ENCODE peak calls at places on chromosomes 12 and 14, in five cellular contexts. One of them, this sample, is unnamed. For H3K9me3 and H3K4me1, the result is how much of the 10 kb centered on the place peaks cover.

GRCh38 chr12:31950492-31950891 is 8.7 kb upstream of the RESF1 start:
- DNase-seq in tibial nerve: no peak
- DNase-seq in A549: no peak
- DNase-seq in ovary: no peak
- DNase-seq in H1: no peak
- DNase-seq in this sample: no peak

GRCh38 chr14:104865069-104865630 is at the start of gene CEP170B:
- DNase-seq in ovary: peak
- DNase-seq in H1: no peak
- DNase-seq in tibial nerve: no peak
- DNase-seq in A549: peak
- DNase-seq in this sample: peak

GRCh38 chr12:48828293-48828692 is 10.0 kb downstream of the CACNB3 start:
- DNase-seq in tibial nerve: no peak
- DNase-seq in H1: no peak
- DNase-seq in ovary: no peak
- DNase-seq in A549: no peak
- DNase-seq in this sample: no peak

GRCh38 chr14:99930420-99931274 is 134.6 kb upstream of the EVL start:
- DNase-seq in H1: no peak
- DNase-seq in tibial nerve: peak
- DNase-seq in ovary: no peak
- DNase-seq in A549: no peak
- DNase-seq in this sample: no peak

GRCh38 chr12:57614178-57614947 is 3.1 kb downstream of the ARHGEF25 start:
- DNase-seq in H1: no peak
- DNase-seq in A549: peak
- DNase-seq in ovary: no peak
- DNase-seq in tibial nerve: no peak
- DNase-seq in this sample: no peak

GRCh38 chr12:78457951-78458350 is 406.6 kb upstream of the SYT1 start:
- DNase-seq in H1: no peak
- DNase-seq in tibial nerve: no peak
- DNase-seq in ovary: no peak
- DNase-seq in A549: no peak
- DNase-seq in this sample: no peak

GRCh38 chr14:61438860-61439765 is 117.7 kb downstream of the PRKCH start:
- DNase-seq in ovary: no peak
- DNase-seq in tibial nerve: peak
- DNase-seq in A549: peak
- DNase-seq in H1: no peak
- DNase-seq in this sample: no peak

GRCh38 chr14:32205984-32206383 is 2.9 kb upstream of the RNU6-8 start:
- DNase-seq in H1: no peak
- DNase-seq in A549: no peak
- DNase-seq in ovary: no peak
- DNase-seq in tibial nerve: no peak
- DNase-seq in this sample: no peak

GRCh38 chr12:25592725-25593495 is 39.8 kb upstream of the LMNTD1 start:
- DNase-seq in A549: no peak
- DNase-seq in H1: no peak
- DNase-seq in tibial nerve: no peak
- DNase-seq in ovary: no peak
- DNase-seq in this sample: no peak

GRCh38 chr14:75258079-75258802 is 20.4 kb upstream of the FOS start:
- DNase-seq in H1: no peak
- DNase-seq in ovary: peak
- DNase-seq in A549: no peak
- DNase-seq in tibial nerve: peak
- DNase-seq in this sample: peak

GRCh38 chr12:77615331-77615730 is 215.4 kb upstream of the NAV3 start:
- DNase-seq in H1: no peak
- DNase-seq in A549: no peak
- DNase-seq in tibial nerve: no peak
- DNase-seq in ovary: no peak
- DNase-seq in this sample: no peak

GRCh38 chr12:69405466-69405865 is 45.9 kb downstream of the YEATS4 start:
- DNase-seq in tibial nerve: no peak
- DNase-seq in H1: no peak
- DNase-seq in ovary: peak
- DNase-seq in A549: peak
- DNase-seq in this sample: no peak

GRCh38 chr12:27516625-27517024 is 7.4 kb upstream of the PPFIBP1 start:
- DNase-seq in H1: no peak
- DNase-seq in ovary: no peak
- DNase-seq in tibial nerve: no peak
- DNase-seq in A549: no peak
- DNase-seq in this sample: no peak

GRCh38 chr14:104360522-104360921 is 219.0 kb upstream of the C14orf180 start:
- DNase-seq in A549: no peak
- DNase-seq in ovary: peak
- DNase-seq in tibial nerve: no peak
- DNase-seq in H1: no peak
- DNase-seq in this sample: no peak

GRCh38 chr14:28690029-28690683 is 76.4 kb upstream of the FOXG1 start:
- DNase-seq in A549: no peak
- DNase-seq in ovary: no peak
- DNase-seq in tibial nerve: no peak
- DNase-seq in H1: no peak
- DNase-seq in this sample: no peak

GRCh38 chr14:76304536-76305473 is 71.1 kb upstream of the ESRRB start:
- DNase-seq in H1: no peak
- DNase-seq in tibial nerve: no peak
- DNase-seq in ovary: no peak
- DNase-seq in A549: no peak
- DNase-seq in this sample: no peak

GRCh38 chr14:33949051-33950037 is 1.5 kb downstream of the EGLN3 start:
- DNase-seq in A549: no peak
- DNase-seq in H1: no peak
- DNase-seq in ovary: no peak
- DNase-seq in tibial nerve: no peak
- DNase-seq in this sample: no peak

GRCh38 chr12:6062427-6063378 is 61.8 kb downstream of the VWF start:
- DNase-seq in A549: peak
- DNase-seq in tibial nerve: no peak
- DNase-seq in H1: no peak
- DNase-seq in ovary: peak
- DNase-seq in this sample: peak

GRCh38 chr14:96253140-96253539 is 2.9 kb upstream of the BDKRB1 start:
- DNase-seq in ovary: no peak
- DNase-seq in H1: peak
- DNase-seq in tibial nerve: no peak
- DNase-seq in A549: peak
- DNase-seq in this sample: no peak

GRCh38 chr14:38721822-38722431 is 381.1 kb downstream of the SEC23A start:
- DNase-seq in ovary: peak
- DNase-seq in H1: peak
- DNase-seq in tibial nerve: peak
- DNase-seq in A549: peak
- DNase-seq in this sample: peak

GRCh38 chr14:73655851-73656250 is 11.1 kb downstream of the DNAL1 start:
- DNase-seq in ovary: no peak
- DNase-seq in tibial nerve: no peak
- DNase-seq in H1: no peak
- DNase-seq in A549: no peak
- DNase-seq in this sample: no peak

GRCh38 chr12:124478985-124479645 is 88.3 kb downstream of the NCOR2 start:
- DNase-seq in A549: no peak
- DNase-seq in ovary: no peak
- DNase-seq in H1: no peak
- DNase-seq in tibial nerve: no peak
- DNase-seq in this sample: no peak

GRCh38 chr12:63400746-63401145 is 249.7 kb upstream of the AVPR1A start:
- DNase-seq in ovary: no peak
- DNase-seq in A549: no peak
- DNase-seq in tibial nerve: no peak
- DNase-seq in H1: no peak
- DNase-seq in this sample: no peak

GRCh38 chr14:75460402-75460801 is 32.6 kb downstream of the JDP2 start:
- DNase-seq in tibial nerve: no peak
- DNase-seq in A549: no peak
- DNase-seq in ovary: no peak
- DNase-seq in H1: no peak
- DNase-seq in this sample: no peak

GRCh38 chr12:113609692-113610469 is 138.2 kb upstream of the LHX5 start:
- DNase-seq in tibial nerve: no peak
- DNase-seq in H1: peak
- DNase-seq in A549: no peak
- DNase-seq in ovary: no peak
- DNase-seq in this sample: no peak

GRCh38 chr12:105977256-105978051 is 161.3 kb downstream of the NUAK1 start:
- DNase-seq in H1: no peak
- DNase-seq in tibial nerve: no peak
- DNase-seq in ovary: no peak
- DNase-seq in A549: no peak
- DNase-seq in this sample: no peak

GRCh38 chr12:89160716-89161123 is 191.6 kb downstream of the DUSP6 start:
- DNase-seq in ovary: no peak
- DNase-seq in A549: no peak
- DNase-seq in H1: no peak
- DNase-seq in tibial nerve: peak
- DNase-seq in this sample: no peak

GRCh38 chr14:92093320-92093719 is 13.1 kb downstream of the ATXN3 start:
- DNase-seq in H1: no peak
- DNase-seq in tibial nerve: no peak
- DNase-seq in A549: no peak
- DNase-seq in ovary: no peak
- DNase-seq in this sample: no peak

GRCh38 chr14:94051115-94051514 is 25.0 kb downstream of the OTUB2 start:
- DNase-seq in A549: no peak
- DNase-seq in tibial nerve: peak
- DNase-seq in ovary: peak
- DNase-seq in H1: no peak
- DNase-seq in this sample: no peak

GRCh38 chr12:107329569-107330324 is 236.4 kb upstream of the CRY1 start:
- DNase-seq in H1: no peak
- DNase-seq in A549: no peak
- DNase-seq in ovary: no peak
- DNase-seq in tibial nerve: no peak
- DNase-seq in this sample: no peak

GRCh38 chr14:56422703-56423213 is 156.8 kb upstream of the TMEM260 start:
- DNase-seq in ovary: peak
- DNase-seq in A549: peak
- DNase-seq in H1: no peak
- DNase-seq in tibial nerve: peak
- DNase-seq in this sample: no peak

GRCh38 chr12:103745962-103746361 is 95.1 kb downstream of the NT5DC3 start:
- DNase-seq in ovary: no peak
- DNase-seq in tibial nerve: no peak
- DNase-seq in H1: no peak
- DNase-seq in A549: no peak
- DNase-seq in this sample: no peak

GRCh38 chr12:46383654-46384450 is 11.3 kb upstream of the SLC38A2 start:
- DNase-seq in A549: no peak
- DNase-seq in H1: no peak
- DNase-seq in tibial nerve: peak
- DNase-seq in ovary: peak
- DNase-seq in this sample: peak

GRCh38 chr12:102527256-102527720 is 46.9 kb upstream of the IGF1 start:
- DNase-seq in H1: no peak
- DNase-seq in ovary: no peak
- DNase-seq in A549: no peak
- DNase-seq in tibial nerve: no peak
- DNase-seq in this sample: no peak
- H3K9me3 ChIP-seq in H1: under half
- H3K9me3 ChIP-seq in ovary: under half
- H3K9me3 ChIP-seq in A549: under half
- H3K9me3 ChIP-seq in tibial nerve: under half
- H3K9me3 ChIP-seq in this sample: under half

GRCh38 chr12:95142752-95143151 is 69.3 kb upstream of the NR2C1 start:
- DNase-seq in H1: no peak
- DNase-seq in tibial nerve: no peak
- DNase-seq in ovary: no peak
- DNase-seq in A549: no peak
- DNase-seq in this sample: no peak

GRCh38 chr12:95141305-95141704 is 67.9 kb upstream of the NR2C1 start:
- DNase-seq in H1: no peak
- DNase-seq in ovary: no peak
- DNase-seq in A549: no peak
- DNase-seq in tibial nerve: no peak
- DNase-seq in this sample: no peak

GRCh38 chr12:95147836-95148235 is 69.4 kb downstream of the FGD6 start:
- DNase-seq in tibial nerve: no peak
- DNase-seq in H1: no peak
- DNase-seq in ovary: no peak
- DNase-seq in A549: no peak
- DNase-seq in this sample: no peak

GRCh38 chr12:95146767-95147166 is 70.5 kb downstream of the FGD6 start:
- DNase-seq in H1: no peak
- DNase-seq in ovary: no peak
- DNase-seq in tibial nerve: no peak
- DNase-seq in A549: no peak
- DNase-seq in this sample: no peak

DNA sequence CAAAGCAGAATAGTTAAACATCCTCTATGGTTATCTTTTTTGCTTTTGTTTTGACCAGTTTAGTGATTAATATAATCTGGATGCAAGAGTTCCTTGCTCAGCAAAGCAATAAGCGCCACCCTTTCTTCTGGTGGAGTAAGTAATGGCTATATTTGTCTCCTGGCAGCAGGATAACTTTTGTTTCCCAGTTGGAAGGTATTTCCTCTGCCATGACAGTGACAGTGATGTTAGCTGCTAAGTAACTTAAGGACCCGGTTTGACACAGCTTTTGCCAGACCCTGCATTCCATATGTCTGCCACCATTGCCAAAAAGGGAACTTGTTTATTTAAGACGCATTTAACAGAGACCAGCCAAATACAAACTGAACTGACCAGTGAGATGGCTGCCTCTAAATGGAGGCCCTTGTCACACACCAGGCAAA is 70.4 kb upstream of the NR2C1 start:
- DNase-seq in tibial nerve: no peak
- DNase-seq in H1: no peak
- DNase-seq in A549: no peak
- DNase-seq in ovary: no peak
- DNase-seq in this sample: no peak
- TF ChIP-seq EP300 in tibial nerve: no peak
- TF ChIP-seq EP300 in H1: no peak
- TF ChIP-seq EP300 in A549: no peak
- TF ChIP-seq EP300 in ovary: no peak
- TF ChIP-seq EP300 in this sample: no peak

DNA sequence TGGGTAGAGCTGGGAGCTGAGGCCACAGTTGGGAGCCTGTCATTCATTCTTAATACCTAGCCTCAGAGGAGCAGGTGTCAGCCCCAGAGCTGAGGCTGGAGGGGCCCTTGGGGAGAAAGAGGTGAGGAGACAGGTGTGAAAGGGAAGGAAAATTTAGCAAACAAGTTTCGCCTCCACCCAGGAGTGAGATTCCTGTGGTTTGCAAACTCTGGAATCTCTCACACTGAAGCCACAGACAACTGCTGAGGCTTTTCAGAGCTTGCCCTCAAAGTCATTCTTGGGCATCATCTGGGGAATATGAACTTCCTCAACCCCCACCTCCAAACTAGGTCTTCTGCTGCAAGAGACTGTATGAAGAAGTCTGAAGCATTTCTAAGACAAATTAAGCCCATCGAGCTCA is 589.5 kb upstream of the TBX3 start:
- DNase-seq in A549: no peak
- DNase-seq in H1: no peak
- DNase-seq in ovary: no peak
- DNase-seq in tibial nerve: no peak
- DNase-seq in this sample: no peak
- H3K4me1 ChIP-seq in A549: under half
- H3K4me1 ChIP-seq in H1: under half
- H3K4me1 ChIP-seq in ovary: under half
- H3K4me1 ChIP-seq in tibial nerve: under half
- H3K4me1 ChIP-seq in this sample: under half

GRCh38 chr12:126347421-126347820 is 1282.2 kb downstream of the AACS start:
- DNase-seq in H1: no peak
- DNase-seq in tibial nerve: no peak
- DNase-seq in A549: no peak
- DNase-seq in ovary: no peak
- DNase-seq in this sample: no peak
- H3K9me3 ChIP-seq in H1: under half
- H3K9me3 ChIP-seq in tibial nerve: under half
- H3K9me3 ChIP-seq in A549: under half
- H3K9me3 ChIP-seq in ovary: under half
- H3K9me3 ChIP-seq in this sample: under half